ENCODE peak calls at places on chromosomes 12 and 14, in ten cellular contexts. P is body of pancreas, E is bronchial epithelial cell, O is breast epithelium, B is HL-60, A is dorsolateral prefrontal cortex, C is cardiac fibroblast, W is hepatocyte, H is AG04450, S is fibroblast of pulmonary artery. J is an unnamed sample.

GRCh38 chr14:102629700-102630365 is 37.4 kb downstream of the RCOR1 start:
- DNase-seq in A (no peak), P (no peak), O (no peak), E (no peak), B (peak; percentile 58), W (no peak), H (no peak), S (no peak), C (no peak), J (no peak)

GRCh38 chr12:87369161-87369560 is 660.0 kb downstream of the C12orf50 start:
- DNase-seq in P (no peak), W (no peak), B (no peak), C (no peak), A (no peak), O (no peak), S (no peak), E (no peak), H (no peak), J (no peak)

GRCh38 chr12:92551853-92552397 is 150.9 kb upstream of the PLEKHG7 start:
- DNase-seq in A (no peak), E (peak; percentile 96), S (no peak), C (peak; percentile 63), B (no peak), W (peak; percentile 44), H (no peak), O (no peak), P (no peak), J (peak; percentile 98)

GRCh38 chr12:109868182-109869051 is 11.9 kb downstream of the GLTP start:
- DNase-seq in A (no peak), S (no peak), E (peak; percentile 83), P (no peak), W (no peak), C (no peak), H (no peak), B (peak; percentile 66), O (no peak), J (no peak)

GRCh38 chr12:110330544-110330943 is 49.5 kb downstream of the ATP2A2 start:
- DNase-seq in S (peak; percentile 64), C (peak; percentile 51), A (no peak), W (no peak), H (no peak), O (no peak), B (peak; percentile 51), P (no peak), E (no peak), J (no peak)

GRCh38 chr12:52742822-52743457 is 34.2 kb downstream of the KRT76 start:
- DNase-seq in B (no peak), C (no peak), S (no peak), H (no peak), O (no peak), A (no peak), W (no peak), P (no peak), E (no peak), J (no peak)

GRCh38 chr12:57191410-57191809 is 25.2 kb upstream of the NXPH4 start:
- DNase-seq in S (no peak), B (no peak), P (no peak), W (no peak), O (no peak), E (no peak), C (no peak), H (no peak), A (no peak), J (no peak)

GRCh38 chr14:69666698-69667211 is 55.4 kb downstream of the SUSD6 start:
- DNase-seq in B (no peak), W (no peak), E (no peak), C (peak; percentile 55), O (no peak), P (no peak), H (no peak), A (no peak), S (peak; percentile 62), J (no peak)

GRCh38 chr12:92196368-92196767 is 50.7 kb upstream of the BTG1 start:
- DNase-seq in B (no peak), P (no peak), O (no peak), W (no peak), A (no peak), S (no peak), H (no peak), E (no peak), C (no peak), J (no peak)

GRCh38 chr14:100910888-100911664 is 7.6 kb upstream of the RTL1 start:
- DNase-seq in W (no peak), H (no peak), S (no peak), C (no peak), P (no peak), O (no peak), B (no peak), A (no peak), E (peak; percentile 66), J (no peak)

GRCh38 chr14:51929920-51930682 is 59.2 kb upstream of the RTRAF start:
- DNase-seq in A (no peak), P (no peak), B (no peak), C (peak; percentile 41), O (no peak), H (no peak), S (no peak), W (no peak), E (no peak), J (no peak)

GRCh38 chr12:87995581-87996178 is 33.5 kb downstream of the C12orf50 start:
- DNase-seq in A (peak; percentile 74), B (peak; percentile 63), S (peak; percentile 86), W (peak; percentile 79), E (peak; percentile 69), C (peak; percentile 82), O (no peak), P (peak; percentile 74), H (peak; percentile 54), J (peak; percentile 9)

GRCh38 chr12:98137278-98137677 is 378.1 kb upstream of the TMPO start:
- DNase-seq in S (no peak), O (no peak), C (no peak), W (no peak), H (no peak), P (no peak), A (no peak), E (no peak), B (no peak), J (no peak)

GRCh38 chr14:103315368-103315911 is 18.6 kb upstream of the EIF5 start:
- DNase-seq in O (peak; percentile 82), S (peak; percentile 95), B (no peak), W (peak; percentile 60), P (no peak), H (peak; percentile 30), A (no peak), E (peak; percentile 88), C (peak; percentile 91), J (no peak)

GRCh38 chr14:93744176-93744575 is 44.1 kb downstream of the PRIMA1 start:
- DNase-seq in S (no peak), E (no peak), B (no peak), P (no peak), W (no peak), H (no peak), O (no peak), C (no peak), A (peak; percentile 81), J (no peak)

GRCh38 chr14:63276492-63277342 is 42.0 kb downstream of the GPHB5 start:
- DNase-seq in E (peak; percentile 64), P (peak; percentile 14), C (peak; percentile 79), O (no peak), S (peak; percentile 78), H (peak; percentile 21), B (no peak), W (peak; percentile 75), A (no peak), J (peak; percentile 13)
- TF ChIP-seq CTCF in E (peak; percentile 62), P (peak; percentile 86), C (peak; percentile 77), O (peak; percentile 75), S (peak; percentile 79), H (peak; percentile 73), B (peak; percentile 55), W (peak; percentile 99), A (peak; percentile 93), J (peak; percentile 81)

GRCh38 chr14:37592288-37593274 is 2.5 kb downstream of the FOXA1 start:
- DNase-seq in C (no peak), S (no peak), O (no peak), H (no peak), A (no peak), W (peak; percentile 53), E (peak; percentile 29), P (no peak), B (no peak), J (no peak)

GRCh38 chr14:37590810-37591139 is 4.3 kb downstream of the FOXA1 start:
- DNase-seq in O (no peak), C (no peak), W (no peak), A (no peak), P (no peak), S (no peak), E (no peak), B (no peak), H (no peak), J (no peak)

GRCh38 chr14:37591311-37591940 is 3.6 kb downstream of the FOXA1 start:
- DNase-seq in B (no peak), H (no peak), W (peak; percentile 75), C (no peak), O (no peak), E (peak; percentile 59), S (no peak), A (no peak), P (no peak), J (no peak)

GRCh38 chr14:37590096-37590809 is 4.8 kb downstream of the FOXA1 start:
- DNase-seq in S (no peak), W (no peak), O (no peak), A (no peak), P (no peak), C (no peak), H (no peak), E (peak; percentile 62), B (no peak), J (no peak)

DNA sequence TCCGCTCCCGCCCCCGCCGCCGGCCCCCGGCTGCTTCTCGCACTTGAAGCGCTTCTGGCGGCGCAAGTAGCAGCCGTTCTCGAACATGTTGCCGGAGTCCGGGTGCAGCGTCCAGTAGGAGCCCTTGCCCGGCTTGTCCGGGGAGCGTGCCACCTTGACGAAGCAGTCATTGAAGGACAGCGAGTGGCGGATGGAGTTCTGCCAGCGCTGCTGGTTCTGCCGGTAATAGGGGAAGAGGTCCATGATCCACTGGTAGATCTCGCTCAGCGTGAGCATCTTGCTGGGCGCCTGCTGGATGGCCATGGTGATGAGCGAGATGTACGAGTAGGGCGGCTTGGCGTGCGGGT is 3.1 kb downstream of the FOXA1 start:
- DNase-seq in W (peak; percentile 41), P (no peak), S (no peak), C (no peak), H (no peak), B (no peak), E (peak; percentile 39), O (no peak), A (no peak), J (no peak)
- H3K4me3 ChIP-seq in W (peak overlapping the region; percentile 54), P (no peak overlapping the region), S (no peak overlapping the region), C (no peak overlapping the region), H (no peak overlapping the region), B (no peak overlapping the region), E (peak overlapping the region; percentile 49), O (no peak overlapping the region), A (no peak overlapping the region), J (no peak overlapping the region)

GRCh38 chr14:22047105-22047504 is 373.5 kb upstream of the OR4E1 start:
- DNase-seq in C (no peak), W (peak; percentile 68), H (no peak), P (peak; percentile 7), O (no peak), E (peak; percentile 62), S (peak; percentile 2), B (peak; percentile 57), A (no peak), J (no peak)
- TF ChIP-seq CTCF in C (no peak), W (peak; percentile 47), H (no peak), P (no peak), O (no peak), E (peak; percentile 52), S (peak; percentile 3), B (peak; percentile 48), A (peak; percentile 51), J (peak; percentile 57)

GRCh38 chr12:107336705-107337104 is 243.4 kb upstream of the CRY1 start:
- DNase-seq in E (no peak), C (no peak), O (no peak), P (no peak), H (no peak), S (no peak), W (no peak), A (no peak), B (no peak), J (no peak)
- H3K4me3 ChIP-seq in E (no peak overlapping the region), C (no peak overlapping the region), O (no peak overlapping the region), P (no peak overlapping the region), H (no peak overlapping the region), S (no peak overlapping the region), W (no peak overlapping the region), A (no peak overlapping the region), B (no peak overlapping the region), J (no peak overlapping the region)